ENCODE peak calls at places on chromosome 1, in four cellular contexts. O, H, N and R are unnamed samples. For H3K4me1, the result is how much of the 10 kb centered on the place peaks cover.

GRCh38 chr1:1614204-1614953 is 921 bp upstream of the MIB2 start:
- DNase-seq in N (no peak), O (peak), H (peak), R (peak)

GRCh38 chr1:163076981-163077761 is 8.0 kb downstream of the RGS4 start:
- DNase-seq in N (no peak), O (no peak), H (no peak), R (no peak)

GRCh38 chr1:211639500-211640361 is 35.7 kb downstream of the NEK2 start:
- DNase-seq in H (no peak), N (no peak), O (no peak), R (no peak)

GRCh38 chr1:169148472-169149252 is 42.2 kb downstream of the ATP1B1 start:
- DNase-seq in H (no peak), N (no peak), O (no peak), R (no peak)

GRCh38 chr1:206798384-206798996 is 26.2 kb upstream of the IL10 start:
- DNase-seq in H (no peak), O (no peak), N (no peak), R (no peak)

GRCh38 chr1:24464378-24464770 is 38.3 kb upstream of the RCAN3 start:
- DNase-seq in N (peak), O (no peak), H (no peak), R (no peak)

GRCh38 chr1:27522860-27523665 is 33.1 kb upstream of the WASF2 start:
- DNase-seq in O (peak), H (peak), N (peak), R (peak)

GRCh38 chr1:156591181-156591431 is 470 bp upstream of the NAXE start:
- DNase-seq in N (no peak), H (no peak), O (no peak), R (no peak)

GRCh38 chr1:197615693-197616011 is 159.6 kb downstream of the DENND1B start:
- DNase-seq in H (no peak), N (no peak), O (no peak), R (no peak)

GRCh38 chr1:235632538-235633219 is 16.9 kb downstream of the GNG4 start:
- DNase-seq in H (no peak), O (no peak), N (peak), R (no peak)

GRCh38 chr1:39892611-39893595 is 8.8 kb downstream of the MYCL start:
- DNase-seq in O (no peak), N (peak), H (no peak), R (peak)

GRCh38 chr1:85554630-85555327 is 25.8 kb upstream of the CCN1 start:
- DNase-seq in N (no peak), O (no peak), H (no peak), R (no peak)

GRCh38 chr1:32878637-32879041 is 7.7 kb upstream of the HPCA start:
- DNase-seq in H (no peak), O (no peak), N (no peak), R (no peak)

GRCh38 chr1:35324486-35324885 is 56.0 kb downstream of the ZMYM4 start:
- DNase-seq in O (no peak), N (no peak), H (no peak), R (no peak)

GRCh38 chr1:183812111-183812510 is 7.2 kb downstream of the RGL1 start:
- DNase-seq in H (no peak), O (no peak), N (no peak), R (no peak)

GRCh38 chr1:205456868-205457724 is 1.3 kb upstream of the BLACAT1 start:
- DNase-seq in N (peak), O (no peak), H (peak), R (no peak)

GRCh38 chr1:225480825-225481434 is 53.1 kb upstream of the LBR start:
- DNase-seq in N (peak), O (peak), H (peak), R (peak)

GRCh38 chr1:23791434-23792047 is 596 bp downstream of the LYPLA2 start:
- DNase-seq in O (peak), H (no peak), N (peak), R (peak)

GRCh38 chr1:17551755-17552234 is 12.3 kb downstream of the ARHGEF10L start:
- DNase-seq in O (no peak), N (no peak), H (peak), R (no peak)

GRCh38 chr1:25971044-25971881 is 26.6 kb downstream of the PAFAH2 start:
- DNase-seq in O (no peak), H (no peak), N (no peak), R (no peak)

GRCh38 chr1:200901350-200901749 is 6.7 kb downstream of the INAVA start:
- DNase-seq in N (no peak), H (no peak), O (no peak), R (no peak)

GRCh38 chr1:8315573-8316475 is 2.1 kb upstream of the SLC45A1 start:
- DNase-seq in O (no peak), H (no peak), N (peak), R (peak)

GRCh38 chr1:168180148-168180524 is 1.4 kb downstream of the TIPRL start:
- DNase-seq in N (no peak), O (no peak), H (no peak), R (no peak)

GRCh38 chr1:231387770-231388669 is 34.1 kb downstream of the EGLN1 start:
- DNase-seq in N (no peak), O (no peak), H (no peak), R (no peak)

GRCh38 chr1:31532114-31532644 is 44.1 kb upstream of the TINAGL1 start:
- DNase-seq in O (no peak), N (no peak), H (no peak), R (no peak)

GRCh38 chr1:204829133-204829532 is 41.5 kb upstream of the NFASC start:
- DNase-seq in N (peak), H (no peak), O (no peak), R (peak)

GRCh38 chr1:32470991-32471694 is 6.3 kb downstream of the ZBTB8B start:
- DNase-seq in N (peak), H (peak), O (no peak), R (no peak)

GRCh38 chr1:50232271-50232670 is 123.6 kb downstream of the ELAVL4 start:
- DNase-seq in O (no peak), N (no peak), H (no peak), R (no peak)

GRCh38 chr1:212485895-212486590 is 53.3 kb downstream of the NENF start:
- DNase-seq in H (peak), N (no peak), O (no peak), R (peak)

GRCh38 chr1:6412896-6413295 is 6.8 kb downstream of the HES2 start:
- DNase-seq in H (no peak), O (no peak), N (peak), R (no peak)

GRCh38 chr1:9989773-9990172 is 7.3 kb upstream of the RBP7 start:
- DNase-seq in O (no peak), H (no peak), N (no peak), R (no peak)

GRCh38 chr1:9985001-9985400 is 12.0 kb upstream of the RBP7 start:
- DNase-seq in H (no peak), O (no peak), N (no peak), R (no peak)

GRCh38 chr1:9992910-9993309 is 4.1 kb upstream of the RBP7 start:
- DNase-seq in N (no peak), O (no peak), H (no peak), R (no peak)

GRCh38 chr1:9993571-9994075 is 3.4 kb upstream of the RBP7 start:
- DNase-seq in H (no peak), O (no peak), N (no peak), R (no peak)

DNA sequence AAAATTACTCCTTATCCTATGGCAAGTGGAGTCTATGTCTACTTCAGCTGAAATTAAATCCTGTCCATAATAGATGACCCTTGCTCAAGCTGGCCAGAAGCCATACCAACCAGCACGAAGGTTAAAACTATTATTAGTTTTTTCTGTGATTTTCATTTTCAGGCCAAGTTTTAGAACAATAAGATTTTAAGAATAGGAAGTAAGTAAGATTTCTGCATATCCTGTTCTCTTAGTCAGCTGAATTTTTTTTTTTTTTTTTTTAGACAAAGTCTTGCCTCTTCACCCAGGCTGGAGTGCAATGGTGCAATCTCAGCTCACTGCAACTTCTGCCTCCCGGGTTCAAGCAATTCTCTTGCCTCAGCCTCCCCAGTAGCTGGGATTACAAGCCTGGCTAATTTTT is 6.1 kb upstream of the RBP7 start:
- DNase-seq in H (no peak), O (no peak), N (no peak), R (no peak)
- H3K4me1 ChIP-seq in H (under half), O (under half), N (under half), R (under half)

GRCh38 chr1:47507921-47508894 is 70.4 kb downstream of the FOXD2 start:
- DNase-seq in O (no peak), H (peak), N (peak), R (peak)
- H3K4me3 ChIP-seq in O (peak), H (peak), N (peak), R (peak)

GRCh38 chr1:68104155-68104554 is 53.7 kb upstream of the DIRAS3 start:
- DNase-seq in O (no peak), H (no peak), N (no peak), R (peak)

GRCh38 chr1:68100571-68100970 is 50.1 kb upstream of the DIRAS3 start:
- DNase-seq in H (no peak), O (no peak), N (no peak), R (no peak)

GRCh38 chr1:68101829-68102228 is 51.4 kb upstream of the DIRAS3 start:
- DNase-seq in N (no peak), H (no peak), O (no peak), R (no peak)

GRCh38 chr1:68107771-68108170 is 57.3 kb upstream of the DIRAS3 start:
- DNase-seq in N (no peak), O (no peak), H (no peak), R (no peak)

GRCh38 chr1:68103006-68103545 is 52.6 kb upstream of the DIRAS3 start:
- DNase-seq in N (peak), O (no peak), H (no peak), R (no peak)
- H3K4me1 ChIP-seq in N (under half), O (under half), H (under half), R (under half)

GRCh38 chr1:77976433-77977076 is 2.3 kb downstream of the FUBP1 start:
- DNase-seq in H (no peak), O (no peak), N (peak), R (peak)
- H3K4me3 ChIP-seq in H (peak), O (peak), N (peak), R (peak)

GRCh38 chr1:203302894-203303293 is 2.4 kb upstream of the BTG2 start:
- DNase-seq in O (no peak), H (no peak), N (no peak), R (no peak)

GRCh38 chr1:203301331-203301668 is 4.0 kb upstream of the BTG2 start:
- DNase-seq in N (no peak), H (no peak), O (no peak), R (no peak)

GRCh38 chr1:203304391-203304918 is 864 bp upstream of the BTG2 start:
- DNase-seq in O (no peak), H (no peak), N (no peak), R (no peak)

GRCh38 chr1:203300441-203301330 is 4.6 kb upstream of the BTG2 start:
- DNase-seq in H (no peak), O (no peak), N (no peak), R (no peak)

GRCh38 chr1:203302461-203302860 is 2.9 kb upstream of the BTG2 start:
- DNase-seq in N (no peak), H (no peak), O (no peak), R (no peak)
- H3K4me1 ChIP-seq in N (under half), H (under half), O (under half), R (under half)

DNA sequence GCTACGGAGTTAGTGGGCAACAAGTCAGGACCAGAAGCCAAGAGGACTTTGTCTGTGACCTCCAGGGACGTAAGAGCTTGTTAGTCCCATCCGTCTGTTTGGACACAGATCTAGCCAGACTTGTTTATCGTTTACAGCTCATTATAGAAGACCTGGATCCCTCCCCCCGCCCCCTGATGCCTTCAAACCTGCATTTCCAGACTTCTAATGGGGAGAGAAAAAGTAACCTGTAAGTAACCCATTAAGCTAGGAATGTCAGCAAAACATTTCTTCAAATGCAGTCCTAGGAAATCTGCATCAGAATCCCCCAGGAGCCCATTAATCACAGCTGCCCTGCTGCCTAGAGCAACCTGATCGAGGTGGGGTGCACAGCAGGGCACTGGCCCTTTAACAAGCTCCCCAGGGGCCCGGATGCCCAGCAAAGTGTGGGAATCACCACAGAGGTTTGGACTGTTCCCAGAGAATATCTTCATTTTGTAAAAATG is 1.4 kb upstream of the MAD2L2 start:
- DNase-seq in N (no peak), H (no peak), O (no peak), R (no peak)
- H3K4me3 ChIP-seq in N (peak), H (no peak), O (no peak), R (peak)

GRCh38 chr1:245322673-245323072 is 167.9 kb downstream of the KIF26B start:
- DNase-seq in N (no peak), H (no peak), O (no peak), R (no peak)
- H3K4me1 ChIP-seq in N (under half), H (under half), O (under half), R (under half)

DNA sequence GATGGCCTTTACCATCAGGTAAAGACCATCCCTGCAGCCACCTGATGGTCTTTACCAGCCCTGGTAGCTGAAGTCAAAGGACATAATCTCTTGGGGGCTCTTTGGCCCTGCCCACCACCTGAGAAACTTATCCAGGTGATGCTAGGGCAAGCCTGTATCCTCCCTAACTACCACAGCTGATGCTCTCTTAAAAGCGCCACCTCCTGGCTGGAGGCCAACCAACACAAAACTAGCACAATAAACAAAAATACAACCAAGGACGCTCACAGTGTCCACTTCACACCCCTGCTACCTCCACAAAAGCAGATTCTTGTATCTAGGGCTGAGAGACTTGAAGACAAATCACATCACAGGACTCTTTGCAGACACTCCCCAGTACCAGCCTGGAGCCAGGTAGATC is 357.1 kb upstream of the POU3F1 start:
- DNase-seq in H (no peak), O (no peak), N (no peak), R (no peak)
- H3K4me3 ChIP-seq in H (no peak), O (no peak), N (no peak), R (no peak)